ENCODE peak calls at places on chromosomes 7 and 10, in eight cellular contexts. V is tibial nerve, H is cardiac muscle cell, A is lower lobe of right lung, U is cardiac fibroblast, G is pancreas, Q is IMR-90, R is OCI-LY7. J is an unnamed sample.

GRCh38 chr7:101017099-101017777 is 2.6 kb upstream of the MUC17 start:
- DNase-seq in H (peak), R (peak), A (peak), V (peak), U (peak), G (peak), Q (peak), J (peak)

GRCh38 chr7:101553771-101554445 is 75.2 kb downstream of the MYL10 start:
- DNase-seq in U (no peak), Q (no peak), R (no peak), A (no peak), H (no peak), G (no peak), V (no peak), J (no peak)

GRCh38 chr10:97062484-97062883 is 123.3 kb downstream of the SLIT1 start:
- DNase-seq in H (no peak), A (no peak), Q (no peak), V (no peak), G (no peak), U (no peak), R (no peak), J (no peak)

GRCh38 chr10:125629758-125630376 is 53.1 kb downstream of the TEX36 start:
- DNase-seq in Q (peak), G (no peak), U (peak), V (no peak), A (no peak), H (peak), R (peak), J (no peak)

GRCh38 chr10:129784891-129785290 is 179.2 kb downstream of the EBF3 start:
- DNase-seq in G (no peak), H (no peak), R (no peak), A (peak), V (no peak), U (no peak), Q (no peak), J (no peak)

GRCh38 chr10:83677795-83678194 is 461.5 kb upstream of the GHITM start:
- DNase-seq in H (peak), Q (no peak), A (no peak), V (no peak), R (no peak), G (no peak), U (peak), J (no peak)

GRCh38 chr10:79890469-79890868 is 58.4 kb downstream of the SFTPD start:
- DNase-seq in V (no peak), R (no peak), U (no peak), A (no peak), Q (no peak), H (no peak), G (no peak), J (no peak)

GRCh38 chr10:126243306-126243705 is 145.0 kb downstream of the ADAM12 start:
- DNase-seq in A (no peak), G (no peak), U (no peak), R (no peak), Q (peak), V (no peak), H (peak), J (no peak)

GRCh38 chr7:150958603-150959002 is 19.5 kb downstream of the KCNH2 start:
- DNase-seq in A (no peak), V (no peak), H (no peak), U (no peak), R (no peak), Q (no peak), G (peak), J (no peak)

GRCh38 chr7:158989006-158989405 is 132.6 kb downstream of the DYNC2I1 start:
- DNase-seq in U (no peak), V (no peak), G (no peak), H (no peak), A (no peak), R (no peak), Q (no peak), J (no peak)

GRCh38 chr10:128710795-128711183 is 584.6 kb upstream of the MKI67 start:
- DNase-seq in H (no peak), A (no peak), G (no peak), Q (no peak), V (no peak), R (no peak), U (no peak), J (no peak)

GRCh38 chr10:24255115-24255895 is 46.4 kb downstream of the KIAA1217 start:
- DNase-seq in A (no peak), U (no peak), R (no peak), G (no peak), V (no peak), Q (no peak), H (no peak), J (no peak)

GRCh38 chr7:151346180-151346769 is 4.7 kb downstream of the NUB1 start:
- DNase-seq in G (no peak), V (no peak), R (no peak), U (peak), H (peak), A (no peak), Q (no peak), J (no peak)

GRCh38 chr10:24884316-24884715 is 68.1 kb downstream of the PRTFDC1 start:
- DNase-seq in Q (no peak), U (no peak), H (no peak), A (no peak), G (no peak), V (no peak), R (no peak), J (no peak)

GRCh38 chr10:133359554-133359971 is 1.7 kb upstream of the FUOM start:
- DNase-seq in Q (no peak), V (no peak), R (no peak), A (no peak), G (peak), H (no peak), U (no peak), J (no peak)

GRCh38 chr7:139936760-139937310 is 107.8 kb downstream of the TBXAS1 start:
- DNase-seq in Q (peak), G (no peak), A (no peak), U (peak), H (peak), V (no peak), R (no peak), J (no peak)

GRCh38 chr10:67114945-67115344 is 189.1 kb downstream of the LRRTM3 start:
- DNase-seq in A (no peak), R (no peak), G (no peak), V (no peak), U (no peak), Q (no peak), H (no peak), J (no peak)

GRCh38 chr7:43621729-43622448 is 39.0 kb downstream of the STK17A start:
- DNase-seq in H (no peak), U (peak), R (no peak), Q (no peak), A (no peak), V (no peak), G (no peak), J (no peak)

GRCh38 chr7:42222119-42222518 is 14.9 kb downstream of the GLI3 start:
- DNase-seq in G (no peak), V (no peak), A (no peak), R (no peak), H (no peak), U (no peak), Q (no peak), J (no peak)

GRCh38 chr10:48214701-48215100 is 59.8 kb downstream of the FRMPD2 start:
- DNase-seq in G (no peak), R (no peak), U (no peak), Q (no peak), H (no peak), A (no peak), V (no peak), J (no peak)

GRCh38 chr10:121531830-121532178 is 66.4 kb downstream of the FGFR2 start:
- DNase-seq in R (no peak), Q (no peak), A (no peak), G (no peak), H (no peak), U (no peak), V (no peak), J (no peak)

GRCh38 chr10:124286621-124287020 is 132.1 kb downstream of the OAT start:
- DNase-seq in R (no peak), G (no peak), U (no peak), A (no peak), V (no peak), Q (no peak), H (no peak), J (no peak)

GRCh38 chr10:96587255-96588059 is 645 bp upstream of the TM9SF3 start:
- DNase-seq in A (no peak), H (peak), V (peak), Q (peak), R (peak), U (peak), G (no peak), J (peak)

GRCh38 chr7:113268757-113269156 is 150.4 kb upstream of the SMIM30 start:
- DNase-seq in Q (peak), A (no peak), G (no peak), H (peak), R (no peak), V (no peak), U (no peak), J (no peak)

GRCh38 chr10:13633689-13634088 is 46.9 kb downstream of the PRPF18 start:
- DNase-seq in G (no peak), V (peak), A (no peak), H (peak), R (no peak), Q (peak), U (peak), J (peak)

GRCh38 chr7:45888993-45889366 is 692 bp downstream of the IGFBP1 start:
- DNase-seq in U (no peak), Q (no peak), A (no peak), H (no peak), R (no peak), G (no peak), V (no peak), J (no peak)

GRCh38 chr7:54980521-54980920 is 38.3 kb upstream of the EGFR start:
- DNase-seq in U (no peak), G (no peak), R (no peak), V (no peak), A (no peak), Q (no peak), H (no peak), J (no peak)

GRCh38 chr10:94108200-94108599 is 114.5 kb downstream of the PLCE1 start:
- DNase-seq in U (peak), A (no peak), H (peak), R (no peak), V (no peak), G (no peak), Q (peak), J (peak)

GRCh38 chr10:31321396-31321941 is 2.5 kb downstream of the ZEB1 start:
- DNase-seq in G (no peak), R (peak), A (no peak), H (peak), Q (peak), U (peak), V (no peak), J (no peak)

GRCh38 chr10:59675812-59676211 is 33.8 kb downstream of the SLC16A9 start:
- DNase-seq in U (peak), G (no peak), Q (no peak), R (peak), H (peak), V (no peak), A (no peak), J (no peak)

GRCh38 chr7:76260171-76260703 is 42.2 kb upstream of the HSPB1 start:
- DNase-seq in U (peak), A (no peak), R (peak), Q (no peak), G (peak), V (no peak), H (peak), J (no peak)

GRCh38 chr10:35640951-35641429 is 1.1 kb downstream of the FZD8 start:
- DNase-seq in U (peak), V (peak), Q (peak), H (peak), A (peak), G (peak), R (peak), J (peak)

GRCh38 chr10:70542565-70542938 is 60.0 kb downstream of the PRF1 start:
- DNase-seq in R (no peak), Q (peak), H (peak), G (no peak), A (no peak), U (peak), V (no peak), J (no peak)
- TF ChIP-seq CTCF in R (peak), Q (peak), H (peak), G (no peak), A (no peak), U (peak), V (no peak), J (peak)

DNA sequence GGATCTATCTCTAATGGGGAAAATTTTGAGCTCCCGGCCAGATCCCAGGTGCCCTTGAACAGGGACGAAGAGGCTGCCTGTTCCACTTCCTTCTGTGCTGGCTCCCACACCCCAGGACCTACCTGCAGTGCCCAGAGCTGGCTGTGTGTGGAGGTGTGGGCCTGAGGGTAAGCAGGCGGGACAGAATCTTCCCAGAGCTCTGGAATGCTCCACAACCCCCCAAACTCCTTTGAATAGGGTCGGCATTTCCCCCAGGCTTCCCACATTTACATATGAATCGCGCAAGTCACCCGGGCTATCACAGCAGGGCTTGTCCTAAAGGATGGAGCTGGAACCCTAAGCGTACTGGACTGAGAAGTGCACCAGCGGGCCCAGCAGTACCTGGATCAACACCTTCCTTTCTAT is 95.9 kb downstream of the DNMBP start:
- DNase-seq in R (no peak), U (no peak), A (no peak), Q (no peak), G (peak), V (no peak), H (no peak), J (no peak)
- TF ChIP-seq CTCF in R (no peak), U (no peak), A (no peak), Q (no peak), G (no peak), V (no peak), H (no peak), J (no peak)

GRCh38 chr7:74544706-74545469 is 91.2 kb downstream of the GTF2IRD1 start:
- DNase-seq in A (peak), G (peak), Q (peak), R (peak), U (peak), H (peak), V (no peak), J (no peak)
- TF ChIP-seq CTCF in A (peak), G (peak), Q (peak), R (peak), U (peak), H (peak), V (peak), J (peak)

GRCh38 chr7:1640376-1641172 is 29.5 kb upstream of the ELFN1 start:
- DNase-seq in U (no peak), V (no peak), A (peak), Q (no peak), R (no peak), H (no peak), G (peak), J (no peak)
- TF ChIP-seq CTCF in U (peak), V (no peak), A (no peak), Q (no peak), R (peak), H (peak), G (no peak), J (peak)

GRCh38 chr10:101444499-101444898 is 90.5 kb downstream of the BTRC start:
- DNase-seq in A (no peak), G (no peak), V (no peak), R (no peak), Q (no peak), H (no peak), U (no peak), J (no peak)

GRCh38 chr10:101444058-101444457 is 90.1 kb downstream of the BTRC start:
- DNase-seq in R (peak), Q (peak), A (no peak), H (peak), G (no peak), V (no peak), U (peak), J (no peak)

GRCh38 chr10:101438881-101439391 is 85.0 kb downstream of the BTRC start:
- DNase-seq in Q (peak), H (no peak), G (no peak), R (no peak), A (no peak), V (no peak), U (peak), J (no peak)

GRCh38 chr10:101442456-101442800 is 88.5 kb downstream of the BTRC start:
- DNase-seq in V (no peak), R (no peak), G (no peak), A (no peak), H (no peak), Q (no peak), U (no peak), J (no peak)

DNA sequence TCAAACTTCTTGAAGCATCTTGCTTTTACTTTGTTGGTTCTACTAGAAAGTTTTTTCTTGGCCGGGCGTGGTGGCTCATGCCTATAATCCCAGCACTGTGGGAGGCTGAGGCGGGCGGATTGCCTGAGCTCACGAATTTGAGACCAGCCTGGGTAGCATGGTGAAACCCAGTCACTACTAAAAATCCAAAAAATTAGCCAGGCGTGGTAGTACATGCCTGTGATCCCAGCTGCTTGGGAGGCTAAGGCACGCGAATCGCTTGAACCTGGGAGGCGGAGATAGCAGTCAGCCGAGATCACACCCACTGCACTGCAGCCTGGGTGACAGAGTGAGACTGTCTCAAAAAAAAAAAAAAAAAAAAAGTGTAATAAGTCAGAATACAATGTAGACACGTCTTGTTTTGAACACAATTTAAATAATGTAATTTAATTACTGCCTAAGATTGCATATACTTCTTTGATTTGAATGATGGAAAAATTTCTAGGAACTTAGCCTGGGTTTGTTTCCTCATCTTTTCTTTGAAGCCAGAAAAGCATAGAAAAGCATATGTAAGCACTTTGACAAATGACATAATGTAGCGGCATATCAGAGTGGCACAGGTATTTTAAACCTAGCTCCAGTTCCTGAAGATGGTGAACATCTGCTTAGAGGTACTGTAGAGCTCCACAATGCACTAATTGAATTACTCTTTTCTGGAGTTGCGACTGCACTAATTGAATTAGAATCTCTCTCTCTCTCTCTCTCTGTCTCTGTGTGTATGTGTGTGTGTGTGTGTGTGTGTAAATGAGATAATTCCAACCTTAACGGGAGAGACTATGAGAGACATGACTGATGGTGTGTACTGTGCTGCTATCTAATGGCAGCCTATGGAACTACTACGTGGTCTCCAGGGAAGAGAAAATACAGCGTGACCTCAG is 87.8 kb downstream of the BTRC start:
- DNase-seq in R (peak), Q (peak), A (no peak), V (peak), G (no peak), U (peak), H (peak), J (peak)
- TF ChIP-seq CTCF in R (peak), Q (peak), A (peak), V (peak), G (no peak), U (peak), H (peak), J (peak)

GRCh38 chr7:124515431-124515830 is 250.2 kb downstream of the GPR37 start:
- DNase-seq in V (no peak), Q (no peak), H (no peak), A (no peak), U (no peak), G (no peak), R (no peak), J (no peak)
- TF ChIP-seq CTCF in V (no peak), Q (no peak), H (no peak), A (no peak), U (no peak), G (no peak), R (no peak), J (no peak)

DNA sequence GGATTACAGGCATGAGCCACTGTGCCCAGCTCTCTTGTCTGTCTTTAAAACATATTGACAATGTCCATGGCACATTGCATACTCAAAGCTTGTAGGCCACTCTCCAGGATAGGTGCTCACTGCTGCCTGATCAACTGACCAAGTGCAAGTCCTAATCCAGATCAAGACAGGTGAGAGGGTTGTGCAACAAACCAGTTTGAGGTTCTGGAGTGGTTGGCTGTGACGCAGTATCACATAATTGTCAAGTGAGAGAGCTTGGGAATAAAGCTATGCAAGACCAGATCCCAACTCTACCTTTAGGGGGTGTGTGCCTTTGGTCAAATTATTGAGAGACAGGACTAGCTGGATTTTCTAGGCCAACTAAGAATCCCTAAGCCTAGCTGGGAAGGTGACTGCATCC is 43.0 kb upstream of the OPN4 start:
- DNase-seq in Q (no peak), G (no peak), A (no peak), U (no peak), R (no peak), V (no peak), H (no peak), J (no peak)
- TF ChIP-seq CTCF in Q (no peak), G (no peak), A (no peak), U (no peak), R (no peak), V (no peak), H (no peak), J (no peak)